ENCODE peak calls at places on chromosomes 4 and X, in nine cellular contexts. One of them, this sample, is unnamed.

GRCh38 chrX:130174051-130174704 is 2.4 kb downstream of the RAB33A start:
- DNase-seq in uterus: peak
- DNase-seq in Peyer's patch: no peak
- DNase-seq in fibroblast of pulmonary artery: peak
- DNase-seq in cardiac fibroblast: peak
- DNase-seq in endothelial cell: no peak
- DNase-seq in psoas muscle: no peak
- DNase-seq in activated B cell treated with CpG ODN at 0.5 μM for 24 hours: no peak
- DNase-seq in pancreas: no peak
- DNase-seq in this sample: no peak

GRCh38 chr4:182925298-182925738 is 8.1 kb upstream of the DCTD start:
- DNase-seq in uterus: peak
- DNase-seq in Peyer's patch: peak
- DNase-seq in fibroblast of pulmonary artery: peak
- DNase-seq in cardiac fibroblast: peak
- DNase-seq in endothelial cell: peak
- DNase-seq in psoas muscle: peak
- DNase-seq in activated B cell treated with CpG ODN at 0.5 μM for 24 hours: peak
- DNase-seq in pancreas: peak
- DNase-seq in this sample: peak

GRCh38 chr4:40990202-40990898 is 224.0 kb downstream of the APBB2 start:
- DNase-seq in uterus: no peak
- DNase-seq in Peyer's patch: no peak
- DNase-seq in fibroblast of pulmonary artery: peak
- DNase-seq in cardiac fibroblast: peak
- DNase-seq in endothelial cell: no peak
- DNase-seq in psoas muscle: no peak
- DNase-seq in activated B cell treated with CpG ODN at 0.5 μM for 24 hours: no peak
- DNase-seq in pancreas: no peak
- DNase-seq in this sample: no peak

GRCh38 chrX:54045563-54046228 is 1.4 kb upstream of the PHF8 start:
- DNase-seq in uterus: no peak
- DNase-seq in Peyer's patch: no peak
- DNase-seq in fibroblast of pulmonary artery: no peak
- DNase-seq in cardiac fibroblast: no peak
- DNase-seq in endothelial cell: no peak
- DNase-seq in psoas muscle: no peak
- DNase-seq in activated B cell treated with CpG ODN at 0.5 μM for 24 hours: no peak
- DNase-seq in pancreas: no peak
- DNase-seq in this sample: no peak

GRCh38 chrX:75968293-75968692 is 183.2 kb upstream of the MAGEE2 start:
- DNase-seq in uterus: no peak
- DNase-seq in Peyer's patch: no peak
- DNase-seq in fibroblast of pulmonary artery: no peak
- DNase-seq in cardiac fibroblast: no peak
- DNase-seq in endothelial cell: no peak
- DNase-seq in psoas muscle: no peak
- DNase-seq in activated B cell treated with CpG ODN at 0.5 μM for 24 hours: no peak
- DNase-seq in pancreas: no peak
- DNase-seq in this sample: no peak

GRCh38 chr4:153538408-153539057 is 72.4 kb downstream of the TMEM131L start:
- DNase-seq in uterus: peak
- DNase-seq in Peyer's patch: no peak
- DNase-seq in fibroblast of pulmonary artery: peak
- DNase-seq in cardiac fibroblast: peak
- DNase-seq in endothelial cell: no peak
- DNase-seq in psoas muscle: peak
- DNase-seq in activated B cell treated with CpG ODN at 0.5 μM for 24 hours: no peak
- DNase-seq in pancreas: peak
- DNase-seq in this sample: no peak

GRCh38 chr4:23009093-23009492 is 316.4 kb downstream of the GBA3 start:
- DNase-seq in uterus: no peak
- DNase-seq in Peyer's patch: no peak
- DNase-seq in fibroblast of pulmonary artery: no peak
- DNase-seq in cardiac fibroblast: no peak
- DNase-seq in endothelial cell: no peak
- DNase-seq in psoas muscle: no peak
- DNase-seq in activated B cell treated with CpG ODN at 0.5 μM for 24 hours: no peak
- DNase-seq in pancreas: no peak
- DNase-seq in this sample: no peak

GRCh38 chr4:172899861-172900260 is 268.8 kb upstream of the GALNT7 start:
- DNase-seq in uterus: no peak
- DNase-seq in Peyer's patch: no peak
- DNase-seq in fibroblast of pulmonary artery: no peak
- DNase-seq in cardiac fibroblast: no peak
- DNase-seq in endothelial cell: no peak
- DNase-seq in psoas muscle: no peak
- DNase-seq in activated B cell treated with CpG ODN at 0.5 μM for 24 hours: no peak
- DNase-seq in pancreas: no peak
- DNase-seq in this sample: no peak

GRCh38 chr4:102862747-102863146 is 6.0 kb upstream of the CISD2 start:
- DNase-seq in uterus: no peak
- DNase-seq in Peyer's patch: no peak
- DNase-seq in fibroblast of pulmonary artery: no peak
- DNase-seq in cardiac fibroblast: no peak
- DNase-seq in endothelial cell: no peak
- DNase-seq in psoas muscle: no peak
- DNase-seq in activated B cell treated with CpG ODN at 0.5 μM for 24 hours: no peak
- DNase-seq in pancreas: no peak
- DNase-seq in this sample: no peak
- TF ChIP-seq CTCF in uterus: no peak
- TF ChIP-seq CTCF in Peyer's patch: no peak
- TF ChIP-seq CTCF in fibroblast of pulmonary artery: no peak
- TF ChIP-seq CTCF in cardiac fibroblast: no peak
- TF ChIP-seq CTCF in endothelial cell: no peak
- TF ChIP-seq CTCF in psoas muscle: no peak
- TF ChIP-seq CTCF in activated B cell treated with CpG ODN at 0.5 μM for 24 hours: no peak
- TF ChIP-seq CTCF in pancreas: no peak
- TF ChIP-seq CTCF in this sample: no peak

GRCh38 chr4:38170380-38170779 is 210.2 kb downstream of the PTTG2 start:
- DNase-seq in uterus: no peak
- DNase-seq in Peyer's patch: no peak
- DNase-seq in fibroblast of pulmonary artery: no peak
- DNase-seq in cardiac fibroblast: no peak
- DNase-seq in endothelial cell: no peak
- DNase-seq in psoas muscle: no peak
- DNase-seq in activated B cell treated with CpG ODN at 0.5 μM for 24 hours: no peak
- DNase-seq in pancreas: no peak
- DNase-seq in this sample: no peak

GRCh38 chr4:38166768-38167167 is 206.6 kb downstream of the PTTG2 start:
- DNase-seq in uterus: no peak
- DNase-seq in Peyer's patch: no peak
- DNase-seq in fibroblast of pulmonary artery: no peak
- DNase-seq in cardiac fibroblast: no peak
- DNase-seq in endothelial cell: no peak
- DNase-seq in psoas muscle: no peak
- DNase-seq in activated B cell treated with CpG ODN at 0.5 μM for 24 hours: no peak
- DNase-seq in pancreas: no peak
- DNase-seq in this sample: no peak

GRCh38 chr4:38166082-38166481 is 205.9 kb downstream of the PTTG2 start:
- DNase-seq in uterus: no peak
- DNase-seq in Peyer's patch: no peak
- DNase-seq in fibroblast of pulmonary artery: no peak
- DNase-seq in cardiac fibroblast: no peak
- DNase-seq in endothelial cell: no peak
- DNase-seq in psoas muscle: no peak
- DNase-seq in activated B cell treated with CpG ODN at 0.5 μM for 24 hours: no peak
- DNase-seq in pancreas: no peak
- DNase-seq in this sample: no peak

GRCh38 chr4:38170800-38171199 is 210.6 kb downstream of the PTTG2 start:
- DNase-seq in uterus: no peak
- DNase-seq in Peyer's patch: no peak
- DNase-seq in fibroblast of pulmonary artery: no peak
- DNase-seq in cardiac fibroblast: no peak
- DNase-seq in endothelial cell: no peak
- DNase-seq in psoas muscle: no peak
- DNase-seq in activated B cell treated with CpG ODN at 0.5 μM for 24 hours: no peak
- DNase-seq in pancreas: no peak
- DNase-seq in this sample: no peak

DNA sequence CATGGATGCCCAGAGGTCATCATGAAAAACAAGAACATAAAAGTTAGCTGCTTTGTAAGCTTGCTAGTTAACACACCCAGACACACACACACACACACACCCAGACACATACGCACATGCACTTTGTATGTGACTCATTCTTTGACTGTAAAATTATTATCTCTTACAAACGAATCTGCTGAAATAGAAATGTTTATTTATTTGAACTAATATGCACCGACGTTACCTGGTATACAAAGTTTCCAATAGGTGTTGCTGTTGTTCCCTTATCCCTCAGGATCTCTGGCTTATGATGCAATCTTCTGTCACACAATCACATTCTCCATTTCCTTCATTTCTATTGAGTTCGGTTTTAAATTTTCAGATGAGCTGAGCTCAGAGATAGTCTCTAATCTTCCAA is 209.3 kb downstream of the PTTG2 start:
- DNase-seq in uterus: no peak
- DNase-seq in Peyer's patch: no peak
- DNase-seq in fibroblast of pulmonary artery: no peak
- DNase-seq in cardiac fibroblast: no peak
- DNase-seq in endothelial cell: no peak
- DNase-seq in psoas muscle: no peak
- DNase-seq in activated B cell treated with CpG ODN at 0.5 μM for 24 hours: no peak
- DNase-seq in pancreas: no peak
- DNase-seq in this sample: no peak
- TF ChIP-seq CTCF in uterus: no peak
- TF ChIP-seq CTCF in Peyer's patch: no peak
- TF ChIP-seq CTCF in fibroblast of pulmonary artery: no peak
- TF ChIP-seq CTCF in cardiac fibroblast: no peak
- TF ChIP-seq CTCF in endothelial cell: no peak
- TF ChIP-seq CTCF in psoas muscle: no peak
- TF ChIP-seq CTCF in activated B cell treated with CpG ODN at 0.5 μM for 24 hours: no peak
- TF ChIP-seq CTCF in pancreas: no peak
- TF ChIP-seq CTCF in this sample: no peak

DNA sequence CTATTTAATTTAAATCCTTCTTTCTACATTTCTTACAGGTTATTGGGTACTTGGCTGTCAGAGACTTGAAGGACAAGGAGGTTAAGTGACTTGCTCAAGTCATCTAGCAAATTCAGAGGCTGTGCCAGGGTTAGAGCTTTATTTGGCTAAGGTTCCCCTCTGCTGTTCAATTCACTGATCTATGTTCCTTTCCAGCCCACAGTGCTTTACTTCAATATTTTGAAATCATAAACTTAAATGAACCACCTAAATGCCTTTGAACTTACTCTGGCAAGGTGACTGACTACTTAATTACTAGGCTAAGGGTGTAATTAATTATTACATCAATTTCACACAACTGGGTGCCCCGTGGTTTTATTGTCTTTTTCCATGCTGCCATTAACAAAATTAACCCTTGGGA is 288.7 kb downstream of the CAMK2D start:
- DNase-seq in uterus: no peak
- DNase-seq in Peyer's patch: no peak
- DNase-seq in fibroblast of pulmonary artery: no peak
- DNase-seq in cardiac fibroblast: no peak
- DNase-seq in endothelial cell: no peak
- DNase-seq in psoas muscle: no peak
- DNase-seq in activated B cell treated with CpG ODN at 0.5 μM for 24 hours: no peak
- DNase-seq in pancreas: no peak
- DNase-seq in this sample: no peak
- TF ChIP-seq CTCF in uterus: no peak
- TF ChIP-seq CTCF in Peyer's patch: no peak
- TF ChIP-seq CTCF in fibroblast of pulmonary artery: no peak
- TF ChIP-seq CTCF in cardiac fibroblast: no peak
- TF ChIP-seq CTCF in endothelial cell: no peak
- TF ChIP-seq CTCF in psoas muscle: no peak
- TF ChIP-seq CTCF in activated B cell treated with CpG ODN at 0.5 μM for 24 hours: no peak
- TF ChIP-seq CTCF in pancreas: no peak
- TF ChIP-seq CTCF in this sample: no peak

GRCh38 chr4:54945838-54946237 is 179.6 kb downstream of the KDR start:
- DNase-seq in uterus: no peak
- DNase-seq in Peyer's patch: no peak
- DNase-seq in fibroblast of pulmonary artery: peak
- DNase-seq in cardiac fibroblast: no peak
- DNase-seq in endothelial cell: peak
- DNase-seq in psoas muscle: no peak
- DNase-seq in activated B cell treated with CpG ODN at 0.5 μM for 24 hours: no peak
- DNase-seq in pancreas: no peak
- DNase-seq in this sample: no peak
- TF ChIP-seq CTCF in uterus: no peak
- TF ChIP-seq CTCF in Peyer's patch: no peak
- TF ChIP-seq CTCF in fibroblast of pulmonary artery: peak
- TF ChIP-seq CTCF in cardiac fibroblast: no peak
- TF ChIP-seq CTCF in endothelial cell: peak
- TF ChIP-seq CTCF in psoas muscle: no peak
- TF ChIP-seq CTCF in activated B cell treated with CpG ODN at 0.5 μM for 24 hours: no peak
- TF ChIP-seq CTCF in pancreas: no peak
- TF ChIP-seq CTCF in this sample: peak

GRCh38 chr4:186485621-186486062 is 69.7 kb downstream of the MTNR1A start:
- DNase-seq in uterus: peak
- DNase-seq in Peyer's patch: no peak
- DNase-seq in fibroblast of pulmonary artery: peak
- DNase-seq in cardiac fibroblast: peak
- DNase-seq in endothelial cell: peak
- DNase-seq in psoas muscle: no peak
- DNase-seq in activated B cell treated with CpG ODN at 0.5 μM for 24 hours: no peak
- DNase-seq in pancreas: no peak
- DNase-seq in this sample: no peak
- TF ChIP-seq CTCF in uterus: no peak
- TF ChIP-seq CTCF in Peyer's patch: no peak
- TF ChIP-seq CTCF in fibroblast of pulmonary artery: no peak
- TF ChIP-seq CTCF in cardiac fibroblast: no peak
- TF ChIP-seq CTCF in endothelial cell: no peak
- TF ChIP-seq CTCF in psoas muscle: no peak
- TF ChIP-seq CTCF in activated B cell treated with CpG ODN at 0.5 μM for 24 hours: no peak
- TF ChIP-seq CTCF in pancreas: no peak
- TF ChIP-seq CTCF in this sample: no peak

GRCh38 chr4:184722798-184723197 is 11.1 kb downstream of the CENPU start:
- DNase-seq in uterus: no peak
- DNase-seq in Peyer's patch: no peak
- DNase-seq in fibroblast of pulmonary artery: no peak
- DNase-seq in cardiac fibroblast: no peak
- DNase-seq in endothelial cell: no peak
- DNase-seq in psoas muscle: no peak
- DNase-seq in activated B cell treated with CpG ODN at 0.5 μM for 24 hours: no peak
- DNase-seq in pancreas: no peak
- DNase-seq in this sample: no peak
- TF ChIP-seq CTCF in uterus: no peak
- TF ChIP-seq CTCF in Peyer's patch: no peak
- TF ChIP-seq CTCF in fibroblast of pulmonary artery: peak
- TF ChIP-seq CTCF in cardiac fibroblast: no peak
- TF ChIP-seq CTCF in endothelial cell: no peak
- TF ChIP-seq CTCF in psoas muscle: no peak
- TF ChIP-seq CTCF in activated B cell treated with CpG ODN at 0.5 μM for 24 hours: no peak
- TF ChIP-seq CTCF in pancreas: no peak
- TF ChIP-seq CTCF in this sample: no peak